ENCODE peak calls at places on chromosome 19, in four cellular contexts. I is mesendoderm, P is IMR-90, O is H1. B is an unnamed sample.

GRCh38 chr19:45729774-45730388 is 815 bp downstream of the FBXO46 start:
- DNase-seq in P (no peak), I (peak), O (no peak), B (no peak)

GRCh38 chr19:879711-880438 is 13.1 kb downstream of the MED16 start:
- DNase-seq in I (no peak), P (no peak), O (no peak), B (no peak)

GRCh38 chr19:35497406-35497805 is 7.1 kb upstream of the KRTDAP start:
- DNase-seq in P (no peak), O (no peak), I (no peak), B (no peak)

GRCh38 chr19:42634409-42635232 is 39.9 kb upstream of the CEACAM8 start:
- DNase-seq in P (peak), O (no peak), I (peak), B (no peak)

GRCh38 chr19:36225219-36225892 is 10.4 kb downstream of the ZNF146 start:
- DNase-seq in I (no peak), P (peak), O (no peak), B (no peak)

GRCh38 chr19:13118424-13119193 is 545 bp downstream of the NACC1 start:
- DNase-seq in P (peak), I (peak), O (peak), B (peak)

GRCh38 chr19:17475541-17476115 is 5.3 kb downstream of the SLC27A1 start:
- DNase-seq in O (no peak), P (peak), I (no peak), B (no peak)

GRCh38 chr19:10642473-10642872 is 11.7 kb upstream of the ILF3 start:
- DNase-seq in I (no peak), O (no peak), P (no peak), B (no peak)

GRCh38 chr19:10701955-10702307 is 692 bp downstream of the QTRT1 start:
- DNase-seq in I (peak), O (no peak), P (no peak), B (peak)

GRCh38 chr19:28318469-28319179 is 894.3 kb downstream of the UQCRFS1 start:
- DNase-seq in O (no peak), P (no peak), I (no peak), B (no peak)

GRCh38 chr19:44722131-44723121 is 23.5 kb downstream of the CEACAM16 start:
- DNase-seq in O (no peak), I (no peak), P (no peak), B (no peak)

GRCh38 chr19:17337675-17338439 is 504 bp downstream of the GTPBP3 start:
- DNase-seq in O (no peak), P (no peak), I (no peak), B (no peak)

GRCh38 chr19:33311326-33311682 is 9.0 kb upstream of the CEBPA start:
- DNase-seq in P (no peak), O (no peak), I (no peak), B (no peak)

GRCh38 chr19:39128511-39129079 is 3.0 kb downstream of the PAK4 start:
- DNase-seq in O (no peak), P (no peak), I (no peak), B (no peak)

GRCh38 chr19:42175952-42176648 is 41.4 kb downstream of the DEDD2 start:
- DNase-seq in I (peak), P (peak), O (no peak), B (peak)

GRCh38 chr19:11130824-11131455 is 24.6 kb downstream of the SPC24 start:
- DNase-seq in P (peak), I (peak), O (no peak), B (peak)

GRCh38 chr19:50511069-50511822 is at the start of gene JOSD2:
- DNase-seq in I (peak), P (peak), O (peak), B (peak)

GRCh38 chr19:50510121-50510670 is 795 bp downstream of the JOSD2 start:
- DNase-seq in I (no peak), P (no peak), O (no peak), B (no peak)

GRCh38 chr19:50512112-50512998 is 1.4 kb downstream of the ASPDH start:
- DNase-seq in O (no peak), I (no peak), P (no peak), B (no peak)

GRCh38 chr19:50509366-50509765 is 1.6 kb downstream of the JOSD2 start:
- DNase-seq in O (no peak), I (no peak), P (no peak), B (no peak)

DNA sequence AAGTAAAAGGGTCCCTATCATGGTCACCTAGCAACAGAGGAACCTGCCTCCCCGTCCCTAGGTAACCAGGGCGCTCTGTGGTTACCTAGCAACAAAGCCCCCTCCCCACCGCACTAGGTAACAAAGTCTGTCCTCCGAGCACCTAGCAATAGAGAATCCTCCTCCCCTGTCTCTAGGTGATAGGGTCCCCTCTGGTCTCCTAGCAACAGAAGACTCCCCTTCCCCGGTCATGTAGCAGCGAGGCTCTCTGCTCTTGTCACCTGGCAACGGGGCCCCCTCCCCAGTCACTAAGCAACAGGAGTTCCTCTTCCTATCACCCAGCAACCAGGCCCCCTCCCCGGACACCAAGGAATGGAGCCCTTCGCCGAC is 307 bp downstream of the JOSD2 start:
- DNase-seq in I (peak), O (no peak), P (no peak), B (no peak)
- H3K18ac ChIP-seq in I (no peak), O (no peak), P (no peak), B (no peak)

DNA sequence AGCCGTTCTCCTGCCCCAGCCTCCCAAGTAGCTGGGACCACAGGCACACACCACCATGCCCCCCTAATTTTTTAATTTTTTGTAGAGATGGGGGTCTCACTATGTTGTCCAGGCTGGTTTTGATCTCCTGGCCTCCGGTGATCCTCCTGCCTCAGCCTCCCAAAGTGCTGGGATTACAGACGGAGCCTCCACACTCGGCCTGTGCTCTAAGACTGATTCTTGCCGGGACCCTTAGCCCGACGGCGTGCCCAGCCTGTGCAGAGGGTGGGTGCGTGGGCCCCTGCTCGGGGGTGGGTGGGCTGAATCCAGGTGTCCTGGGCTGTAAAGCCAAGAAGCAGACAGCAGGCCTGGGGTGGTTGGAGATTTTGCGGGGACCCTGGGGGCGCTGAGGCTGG is 64.3 kb downstream of the GADD45B start:
- DNase-seq in P (no peak), O (no peak), I (no peak), B (no peak)
- H3K56ac ChIP-seq in P (peak), O (no peak), I (peak), B (no peak)

DNA sequence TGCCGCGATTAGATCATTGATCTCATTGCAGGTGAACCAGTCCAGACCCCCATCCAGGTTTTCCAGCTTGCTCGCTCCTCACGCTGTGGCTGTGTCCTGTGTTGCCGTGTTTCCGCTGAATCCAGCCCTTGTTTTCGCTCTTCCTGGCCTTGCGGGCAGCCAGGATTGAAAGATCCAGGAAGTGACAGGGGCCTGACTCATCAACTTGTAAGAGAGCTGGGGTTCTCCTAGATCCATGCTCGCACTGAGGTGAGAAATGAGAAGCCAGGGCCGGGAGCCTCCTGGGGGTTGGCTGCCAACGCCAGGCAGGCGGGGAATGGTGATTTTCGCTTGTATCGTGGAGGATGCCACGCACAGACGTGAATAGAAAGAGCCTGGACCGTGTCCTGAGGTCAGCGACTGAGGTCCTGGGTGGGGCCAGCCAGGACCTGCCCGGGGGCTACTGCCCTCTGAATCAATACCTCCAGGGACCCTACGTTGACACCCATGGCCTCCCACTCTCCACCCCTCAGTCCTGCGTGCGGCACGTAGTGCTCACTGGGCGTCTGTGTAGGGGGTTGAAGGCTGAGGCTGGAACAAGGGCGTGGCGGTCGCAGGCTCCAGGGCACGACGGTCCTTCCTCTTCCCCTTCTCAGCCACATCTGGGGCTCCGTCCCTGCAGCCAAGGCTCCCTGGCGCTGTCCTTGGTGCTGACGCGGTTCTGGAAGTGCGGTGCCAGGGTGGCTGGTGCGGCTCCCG is 7.3 kb upstream of the PTPRH start:
- DNase-seq in I (peak), P (peak), O (peak), B (peak)
- H3K18ac ChIP-seq in I (no peak), P (no peak), O (peak), B (no peak)

GRCh38 chr19:29537181-29537580 is 11.4 kb downstream of the VSTM2B start:
- DNase-seq in P (no peak), O (no peak), I (no peak), B (peak)
- H3K56ac ChIP-seq in P (no peak), O (no peak), I (no peak), B (no peak)

DNA sequence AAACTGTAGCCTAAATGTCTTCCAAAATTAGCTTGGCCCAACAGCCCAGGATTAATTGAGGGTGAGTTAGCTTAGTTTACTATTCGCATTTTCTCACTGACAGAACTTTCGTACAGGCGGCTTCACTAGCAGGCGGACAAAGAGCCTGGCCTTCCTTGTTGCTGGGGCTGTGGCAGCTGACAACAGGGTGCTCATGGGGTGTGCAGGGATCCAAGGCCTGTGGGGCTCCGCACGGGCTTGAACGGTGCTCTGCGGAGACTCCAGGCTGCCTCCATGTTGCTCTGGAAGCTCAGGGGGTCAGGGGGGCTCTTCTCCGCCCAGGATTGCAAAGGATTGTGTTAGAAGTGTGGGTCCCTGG is 36.3 kb upstream of the DPRX start:
- DNase-seq in I (no peak), P (no peak), O (no peak), B (no peak)
- H3K18ac ChIP-seq in I (peak), P (no peak), O (peak), B (peak)

GRCh38 chr19:31706131-31706530 is 356.9 kb upstream of the TSHZ3 start:
- DNase-seq in I (no peak), P (no peak), O (no peak), B (no peak)

GRCh38 chr19:31707206-31707605 is 358.0 kb upstream of the TSHZ3 start:
- DNase-seq in O (no peak), P (no peak), I (no peak), B (no peak)

GRCh38 chr19:31701146-31701545 is 351.9 kb upstream of the TSHZ3 start:
- DNase-seq in O (no peak), I (no peak), P (no peak), B (no peak)

DNA sequence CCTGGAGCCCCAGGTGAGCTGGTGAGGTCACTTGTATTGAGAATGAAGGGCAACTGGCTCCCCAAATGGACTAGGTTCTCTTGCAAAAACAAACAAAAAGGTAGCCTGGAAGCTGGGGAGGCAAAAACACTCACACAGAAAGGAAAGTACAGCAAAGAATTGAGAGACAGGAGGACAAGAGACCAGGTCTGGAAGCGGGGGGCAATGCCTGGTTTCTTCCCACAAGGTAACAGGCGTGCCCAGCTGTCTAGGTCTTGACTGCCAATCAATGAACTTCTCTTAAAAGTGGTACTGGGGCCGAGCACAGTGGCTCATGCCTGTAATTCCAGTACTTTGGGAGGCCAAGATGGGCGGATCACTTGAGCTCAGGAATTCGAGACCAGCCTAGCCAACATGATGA is 356.4 kb upstream of the TSHZ3 start:
- DNase-seq in I (no peak), P (no peak), O (no peak), B (no peak)
- H3K56ac ChIP-seq in I (no peak), P (no peak), O (no peak), B (no peak)

GRCh38 chr19:47035495-47036232 is 12.8 kb downstream of the TMEM160 start:
- DNase-seq in I (peak), O (no peak), P (peak), B (peak)

GRCh38 chr19:47035127-47035494 is 13.3 kb downstream of the TMEM160 start:
- DNase-seq in O (no peak), I (peak), P (no peak), B (peak)

GRCh38 chr19:47036233-47036651 is 12.2 kb downstream of the TMEM160 start:
- DNase-seq in P (no peak), I (no peak), O (no peak), B (no peak)

GRCh38 chr19:47028372-47028672 is 8.7 kb downstream of the NPAS1 start:
- DNase-seq in P (no peak), I (no peak), O (no peak), B (peak)

DNA sequence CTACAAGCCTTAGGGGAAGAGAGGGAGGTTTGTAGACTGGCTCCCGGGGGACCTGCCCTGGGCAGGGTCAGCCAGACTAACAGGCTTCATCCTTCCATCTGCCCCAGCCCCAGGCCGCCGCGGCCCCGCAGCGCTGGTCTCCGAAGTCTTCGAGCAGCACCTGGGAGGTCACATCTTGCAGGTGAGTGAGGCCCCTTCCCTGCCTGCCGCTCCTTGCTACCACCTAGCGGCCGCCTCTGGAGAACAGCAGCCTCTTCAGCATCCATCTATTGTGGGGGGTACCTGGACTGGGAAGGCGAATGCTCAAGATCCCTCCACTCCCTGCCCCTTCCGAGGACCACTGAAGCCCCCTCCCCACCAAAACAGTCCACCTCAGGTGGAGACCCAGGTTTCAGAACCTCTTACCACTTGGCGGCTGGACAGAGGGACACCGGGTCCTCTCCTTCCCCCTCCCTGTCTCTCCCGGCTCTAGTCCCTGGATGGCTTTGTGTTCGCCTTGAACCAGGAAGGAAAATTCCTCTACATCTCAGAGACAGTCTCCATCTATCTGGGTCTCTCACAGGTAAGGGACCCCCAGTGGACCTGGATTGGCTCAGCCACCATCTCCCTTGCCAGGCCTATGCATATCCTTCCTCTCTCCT is 12.7 kb downstream of the NPAS1 start:
- DNase-seq in O (no peak), P (no peak), I (peak), B (peak)
- H3K18ac ChIP-seq in O (no peak), P (no peak), I (no peak), B (no peak)

GRCh38 chr19:51026554-51026831 is at the start of gene KLK11:
- DNase-seq in O (no peak), I (no peak), P (no peak), B (no peak)

GRCh38 chr19:51025401-51025800 is 1.0 kb downstream of the KLK11 start:
- DNase-seq in P (no peak), I (no peak), O (no peak), B (no peak)

GRCh38 chr19:51023946-51024345 is 2.5 kb downstream of the KLK11 start:
- DNase-seq in P (no peak), O (no peak), I (no peak), B (no peak)

GRCh38 chr19:51025809-51026553 is 435 bp downstream of the KLK11 start:
- DNase-seq in P (no peak), I (no peak), O (no peak), B (no peak)

GRCh38 chr19:51024924-51025323 is 1.5 kb downstream of the KLK11 start:
- DNase-seq in P (no peak), O (no peak), I (no peak), B (no peak)
- H3K56ac ChIP-seq in P (no peak), O (no peak), I (no peak), B (no peak)

DNA sequence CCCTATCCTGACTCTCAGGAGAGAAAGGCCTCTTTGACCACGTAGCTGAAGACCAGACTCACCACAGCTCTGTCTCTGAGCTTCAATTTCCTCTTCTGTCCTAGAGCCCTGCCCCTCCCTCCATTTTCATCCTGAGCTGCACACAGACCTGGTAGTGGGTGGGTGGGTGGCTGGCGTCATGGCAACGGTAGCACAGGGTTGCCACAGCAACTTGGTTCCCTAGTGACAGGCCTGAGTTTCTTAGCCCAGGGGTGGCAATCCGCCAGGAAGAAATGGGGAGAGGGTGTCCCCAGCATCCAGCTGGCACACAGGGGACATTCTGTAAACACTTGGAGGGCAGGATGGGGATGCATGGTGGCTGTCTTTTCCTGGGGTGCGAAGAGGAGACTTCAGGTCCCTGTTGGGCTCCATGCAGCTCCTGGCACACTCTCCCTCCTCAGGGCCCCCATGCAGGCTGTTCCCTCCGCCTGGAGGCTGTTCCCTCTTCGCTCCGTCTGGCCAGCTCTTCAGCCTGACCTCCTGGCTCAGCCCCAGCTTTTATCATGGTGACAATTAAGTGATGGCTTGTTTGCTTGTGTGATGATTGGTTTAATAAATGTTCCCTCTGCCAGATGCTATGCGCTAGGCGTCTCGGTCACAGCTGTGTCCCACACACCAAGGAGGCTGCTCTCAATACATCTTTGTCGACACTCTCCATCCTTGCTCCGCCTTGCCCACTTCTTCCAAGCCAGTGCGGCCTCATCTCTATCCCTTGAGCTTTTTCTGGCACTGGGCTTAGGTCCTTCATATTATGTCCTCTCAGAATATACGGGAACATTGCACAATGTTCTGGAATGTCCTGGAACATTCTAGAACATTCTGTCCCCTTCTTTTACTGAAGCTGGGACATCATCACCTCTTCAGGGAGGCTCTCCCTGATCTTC is 7.4 kb upstream of the KLHL26 start:
- DNase-seq in P (no peak), I (no peak), O (no peak), B (no peak)
- H3K18ac ChIP-seq in P (no peak), I (no peak), O (no peak), B (no peak)

DNA sequence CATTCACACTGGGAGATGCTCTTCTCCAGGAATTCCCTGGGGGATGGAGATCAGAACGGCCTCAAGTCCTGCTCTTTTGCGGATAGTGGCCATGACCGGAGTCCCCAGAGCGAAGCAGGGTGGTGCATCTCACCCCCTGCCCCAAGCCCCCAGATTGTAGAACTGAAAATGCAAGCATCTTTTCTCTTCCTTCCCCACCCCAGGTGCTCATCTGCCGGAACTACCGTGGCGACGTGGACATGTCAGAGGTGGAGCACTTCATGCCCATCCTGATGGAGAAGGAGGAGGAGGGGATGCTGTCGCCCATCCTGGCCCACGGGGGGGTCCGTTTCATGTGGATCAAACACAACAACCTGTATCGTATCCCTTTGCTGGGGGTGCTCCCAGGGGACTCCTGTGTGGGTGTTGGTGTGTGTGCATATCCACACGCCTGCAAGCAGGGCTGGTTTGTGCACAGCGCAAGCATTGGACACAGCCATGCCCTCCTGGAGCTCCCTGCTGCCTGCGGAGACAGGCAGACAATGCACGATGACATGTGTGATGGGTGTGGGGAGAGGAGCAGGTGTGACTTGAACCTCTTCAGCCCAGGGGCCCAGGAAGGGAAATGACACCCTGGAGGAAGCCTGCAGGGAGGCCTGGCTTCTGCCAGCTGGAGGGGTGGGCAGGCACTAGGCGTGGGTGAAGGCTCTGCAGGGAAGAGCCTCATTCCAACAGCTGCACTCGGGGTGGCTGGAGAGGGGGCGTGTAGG is 5.7 kb downstream of the AP1M1 start:
- DNase-seq in P (no peak), O (no peak), I (no peak), B (no peak)
- H3K56ac ChIP-seq in P (no peak), O (no peak), I (no peak), B (no peak)

B was measured in H9.